ENCODE peak calls at places on chromosomes 1 and 21, in seven cellular contexts. One of them, this sample, is unnamed.

GRCh38 chr21:42443876-42444744 is 40.4 kb downstream of the UBASH3A start:
- DNase-seq in pons: no peak
- DNase-seq in AML-193: no peak
- DNase-seq in upper lobe of right lung: no peak
- DNase-seq in activated CD4-positive, alpha-beta T cell treated with anti-CD3 and anti-CD28 coated beads, Interleukin-2, amount 50 U/mL, for 24 hours: no peak
- DNase-seq in heart left ventricle: no peak
- DNase-seq in HT-29: no peak
- DNase-seq in this sample: no peak

GRCh38 chr1:174713796-174714195 is 266.0 kb downstream of the GPR52 start:
- DNase-seq in heart left ventricle: no peak
- DNase-seq in HT-29: no peak
- DNase-seq in activated CD4-positive, alpha-beta T cell treated with anti-CD3 and anti-CD28 coated beads, Interleukin-2, amount 50 U/mL, for 24 hours: no peak
- DNase-seq in upper lobe of right lung: no peak
- DNase-seq in AML-193: no peak
- DNase-seq in pons: peak
- DNase-seq in this sample: no peak

GRCh38 chr1:101203812-101204540 is 32.8 kb upstream of the S1PR1 start:
- DNase-seq in pons: peak
- DNase-seq in activated CD4-positive, alpha-beta T cell treated with anti-CD3 and anti-CD28 coated beads, Interleukin-2, amount 50 U/mL, for 24 hours: no peak
- DNase-seq in HT-29: no peak
- DNase-seq in heart left ventricle: peak
- DNase-seq in AML-193: no peak
- DNase-seq in upper lobe of right lung: no peak
- DNase-seq in this sample: peak

GRCh38 chr21:45319461-45320211 is 31.9 kb upstream of the POFUT2 start:
- DNase-seq in activated CD4-positive, alpha-beta T cell treated with anti-CD3 and anti-CD28 coated beads, Interleukin-2, amount 50 U/mL, for 24 hours: no peak
- DNase-seq in upper lobe of right lung: peak
- DNase-seq in AML-193: no peak
- DNase-seq in pons: no peak
- DNase-seq in HT-29: no peak
- DNase-seq in heart left ventricle: peak
- DNase-seq in this sample: peak

GRCh38 chr1:13812456-13813397 is 112.7 kb downstream of the PRDM2 start:
- DNase-seq in upper lobe of right lung: peak
- DNase-seq in pons: no peak
- DNase-seq in AML-193: no peak
- DNase-seq in heart left ventricle: no peak
- DNase-seq in HT-29: peak
- DNase-seq in activated CD4-positive, alpha-beta T cell treated with anti-CD3 and anti-CD28 coated beads, Interleukin-2, amount 50 U/mL, for 24 hours: no peak
- DNase-seq in this sample: no peak

GRCh38 chr1:48677306-48678287 is 99.1 kb downstream of the BEND5 start:
- DNase-seq in activated CD4-positive, alpha-beta T cell treated with anti-CD3 and anti-CD28 coated beads, Interleukin-2, amount 50 U/mL, for 24 hours: peak
- DNase-seq in pons: peak
- DNase-seq in heart left ventricle: peak
- DNase-seq in AML-193: peak
- DNase-seq in upper lobe of right lung: peak
- DNase-seq in HT-29: peak
- DNase-seq in this sample: peak

GRCh38 chr21:25283720-25284119 is 323.6 kb downstream of the MRPL39 start:
- DNase-seq in pons: peak
- DNase-seq in upper lobe of right lung: no peak
- DNase-seq in heart left ventricle: no peak
- DNase-seq in AML-193: peak
- DNase-seq in HT-29: peak
- DNase-seq in activated CD4-positive, alpha-beta T cell treated with anti-CD3 and anti-CD28 coated beads, Interleukin-2, amount 50 U/mL, for 24 hours: no peak
- DNase-seq in this sample: peak

GRCh38 chr1:17540255-17541001 is 930 bp downstream of the ARHGEF10L start:
- DNase-seq in pons: no peak
- DNase-seq in HT-29: no peak
- DNase-seq in AML-193: no peak
- DNase-seq in upper lobe of right lung: peak
- DNase-seq in heart left ventricle: peak
- DNase-seq in activated CD4-positive, alpha-beta T cell treated with anti-CD3 and anti-CD28 coated beads, Interleukin-2, amount 50 U/mL, for 24 hours: no peak
- DNase-seq in this sample: peak

GRCh38 chr1:116738673-116739370 is 15.4 kb upstream of the CD2 start:
- DNase-seq in pons: no peak
- DNase-seq in activated CD4-positive, alpha-beta T cell treated with anti-CD3 and anti-CD28 coated beads, Interleukin-2, amount 50 U/mL, for 24 hours: peak
- DNase-seq in HT-29: no peak
- DNase-seq in upper lobe of right lung: no peak
- DNase-seq in heart left ventricle: no peak
- DNase-seq in AML-193: no peak
- DNase-seq in this sample: no peak

GRCh38 chr1:111742938-111743549 is 3.8 kb upstream of the INKA2 start:
- DNase-seq in activated CD4-positive, alpha-beta T cell treated with anti-CD3 and anti-CD28 coated beads, Interleukin-2, amount 50 U/mL, for 24 hours: no peak
- DNase-seq in upper lobe of right lung: no peak
- DNase-seq in heart left ventricle: no peak
- DNase-seq in AML-193: no peak
- DNase-seq in HT-29: no peak
- DNase-seq in pons: no peak
- DNase-seq in this sample: peak

GRCh38 chr21:27365394-27365793 is 398.5 kb upstream of the ADAMTS5 start:
- DNase-seq in HT-29: no peak
- DNase-seq in AML-193: no peak
- DNase-seq in upper lobe of right lung: no peak
- DNase-seq in activated CD4-positive, alpha-beta T cell treated with anti-CD3 and anti-CD28 coated beads, Interleukin-2, amount 50 U/mL, for 24 hours: no peak
- DNase-seq in pons: no peak
- DNase-seq in heart left ventricle: no peak
- DNase-seq in this sample: peak

This sample was measured in fibroblast of villous mesenchyme.